ENCODE peak calls at places on chromosomes 16 and 17, in four cellular contexts. O is stomach, L is HEK293T, A is GM10248. E is an unnamed sample.

GRCh38 chr16:67104061-67104460 is 5.7 kb upstream of the PHAF1 start:
- DNase-seq in O (no peak), L (peak), A (no peak), E (no peak)

GRCh38 chr16:67951485-67951884 is 7.6 kb upstream of the LCAT start:
- DNase-seq in O (no peak), L (no peak), A (no peak), E (no peak)

GRCh38 chr17:64399071-64399766 is 8.6 kb upstream of the PECAM1 start:
- DNase-seq in O (no peak), L (no peak), A (no peak), E (no peak)

GRCh38 chr17:31391496-31391949 is at the start of gene RAB11FIP4:
- DNase-seq in O (peak), L (peak), A (no peak), E (no peak)

GRCh38 chr17:64741924-64742670 is 80.0 kb upstream of the SMURF2 start:
- DNase-seq in O (no peak), L (no peak), A (no peak), E (no peak)

GRCh38 chr17:64459284-64459747 is 10.4 kb downstream of the MILR1 start:
- DNase-seq in O (peak), L (no peak), A (no peak), E (no peak)

GRCh38 chr17:35855965-35856364 is 12.7 kb downstream of the HEATR9 start:
- DNase-seq in O (no peak), L (no peak), A (no peak), E (no peak)

GRCh38 chr17:10198509-10199249 is at the start of gene GAS7:
- DNase-seq in O (peak), L (peak), A (peak), E (no peak)

GRCh38 chr16:15900357-15900756 is 12.0 kb upstream of the CEP20 start:
- DNase-seq in O (no peak), L (no peak), A (no peak), E (no peak)

GRCh38 chr16:49902908-49903307 is 47.0 kb upstream of the ZNF423 start:
- DNase-seq in O (no peak), L (no peak), A (no peak), E (no peak)

GRCh38 chr16:75070055-75070841 is 46.3 kb downstream of the LDHD start:
- DNase-seq in O (peak), L (no peak), A (no peak), E (peak)

GRCh38 chr16:65254144-65254543 is 132.3 kb upstream of the CDH11 start:
- DNase-seq in O (no peak), L (no peak), A (no peak), E (no peak)

GRCh38 chr17:78998311-78999055 is 11.1 kb downstream of the CANT1 start:
- DNase-seq in O (peak), L (no peak), A (no peak), E (no peak)

GRCh38 chr16:65876200-65876498 is 490.3 kb upstream of the CDH5 start:
- DNase-seq in O (no peak), L (no peak), A (no peak), E (no peak)

GRCh38 chr17:49016775-49017463 is 19.7 kb downstream of the IGF2BP1 start:
- DNase-seq in O (peak), L (no peak), A (no peak), E (no peak)

GRCh38 chr17:1201132-1201702 is 21.4 kb upstream of the ABR start:
- DNase-seq in O (no peak), L (no peak), A (no peak), E (no peak)

GRCh38 chr17:73103661-73104335 is 11.3 kb upstream of the SLC39A11 start:
- DNase-seq in O (no peak), L (no peak), A (no peak), E (no peak)

GRCh38 chr17:48457080-48457836 is 27.2 kb upstream of the SKAP1 start:
- DNase-seq in O (peak), L (peak), A (peak), E (no peak)

GRCh38 chr16:57577691-57578224 is 35.3 kb downstream of the ADGRG5 start:
- DNase-seq in O (no peak), L (no peak), A (no peak), E (no peak)

GRCh38 chr17:6145946-6146345 is 75.8 kb downstream of the WSCD1 start:
- DNase-seq in O (no peak), L (no peak), A (no peak), E (no peak)

GRCh38 chr17:47305302-47305923 is 18.3 kb upstream of the EFCAB13 start:
- DNase-seq in O (no peak), L (no peak), A (no peak), E (no peak)

GRCh38 chr17:50517504-50518264 is 9.4 kb downstream of the MYCBPAP start:
- DNase-seq in O (no peak), L (no peak), A (no peak), E (no peak)

GRCh38 chr16:35725949-35726348 is 2266.5 kb downstream of the TP53TG3F start:
- DNase-seq in O (no peak), L (no peak), A (no peak), E (no peak)

GRCh38 chr16:474420-475122 is 49.1 kb downstream of the RAB11FIP3 start:
- DNase-seq in O (no peak), L (no peak), A (no peak), E (peak)

GRCh38 chr17:42760652-42761581 is at the start of gene RAMP2:
- DNase-seq in O (peak), L (no peak), A (peak), E (no peak)

GRCh38 chr17:44970136-44970737 is 2.1 kb upstream of the C1QL1 start:
- DNase-seq in O (no peak), L (peak), A (no peak), E (no peak)

GRCh38 chr16:31713945-31714898 is 159.4 kb upstream of the ZNF267 start:
- DNase-seq in O (no peak), L (peak), A (peak), E (no peak)

GRCh38 chr17:78474631-78475146 is 96.2 kb downstream of the PGS1 start:
- DNase-seq in O (peak), L (no peak), A (peak), E (no peak)

GRCh38 chr17:38702166-38702899 is 2.7 kb upstream of the MLLT6 start:
- DNase-seq in O (peak), L (peak), A (peak), E (peak)

GRCh38 chr17:77300016-77300686 is 159.4 kb downstream of the SEC14L1 start:
- DNase-seq in O (no peak), L (no peak), A (no peak), E (no peak)

GRCh38 chr17:16818340-16818739 is 128.3 kb downstream of the CCDC144A start:
- DNase-seq in O (no peak), L (no peak), A (no peak), E (no peak)

GRCh38 chr17:17236295-17237025 is 508 bp downstream of the FLCN start:
- DNase-seq in O (no peak), L (peak), A (no peak), E (no peak)

GRCh38 chr17:79811036-79811887 is 14.4 kb upstream of the CBX8 start:
- DNase-seq in O (no peak), L (peak), A (peak), E (peak)

GRCh38 chr17:33192961-33193911 is 99.9 kb downstream of the ASIC2 start:
- DNase-seq in O (no peak), L (no peak), A (no peak), E (no peak)

GRCh38 chr17:9287301-9287700 is 266.0 kb downstream of the NTN1 start:
- DNase-seq in O (no peak), L (no peak), A (no peak), E (no peak)

GRCh38 chr16:58243528-58244004 is 45.7 kb upstream of the CSNK2A2 start:
- DNase-seq in O (no peak), L (no peak), A (peak), E (no peak)

GRCh38 chr17:56478836-56479447 is 114.6 kb upstream of the NOG start:
- DNase-seq in O (no peak), L (peak), A (peak), E (peak)

GRCh38 chr17:59505610-59506276 is 59.7 kb upstream of the DHX40 start:
- DNase-seq in O (no peak), L (no peak), A (no peak), E (peak)

GRCh38 chr17:46212634-46213435 is 19.6 kb upstream of the KANSL1 start:
- DNase-seq in O (peak), L (peak), A (peak), E (peak)

GRCh38 chr17:7798839-7799238 is 35.2 kb upstream of the KDM6B start:
- DNase-seq in O (no peak), L (no peak), A (no peak), E (no peak)

E was measured in HuH-7.5.